ENCODE peak calls at places on chromosomes 4 and X, in five cellular contexts. E, Y, M, V and U are unnamed samples.

GRCh38 chr4:40486534-40486933 is 143.1 kb downstream of the RBM47 start:
- DNase-seq in V (no peak), Y (peak), E (no peak), M (no peak), U (peak)

GRCh38 chrX:64093761-64094160 is 111.7 kb downstream of the AMER1 start:
- DNase-seq in E (no peak), M (no peak), V (no peak), Y (no peak), U (peak)

GRCh38 chrX:32483534-32484136 is 727.7 kb downstream of the DMD start:
- DNase-seq in Y (no peak), M (no peak), E (no peak), V (no peak), U (peak)

GRCh38 chr4:105912633-105913032 is 17.4 kb downstream of the NPNT start:
- DNase-seq in V (no peak), E (no peak), M (no peak), Y (no peak), U (no peak)

GRCh38 chr4:143658336-143658735 is 42.1 kb downstream of the FREM3 start:
- DNase-seq in M (no peak), E (no peak), V (no peak), Y (no peak), U (no peak)

GRCh38 chrX:21661316-21661715 is 3.2 kb upstream of the KLHL34 start:
- DNase-seq in Y (no peak), M (no peak), V (no peak), E (no peak), U (no peak)

GRCh38 chr4:183422962-183423653 is 21.3 kb upstream of the CDKN2AIP start:
- DNase-seq in E (no peak), V (no peak), M (peak), Y (peak), U (peak)

GRCh38 chr4:122900314-122900713 is 22.1 kb downstream of the NUDT6 start:
- DNase-seq in V (no peak), E (no peak), M (no peak), Y (no peak), U (no peak)

GRCh38 chrX:105526431-105526830 is 295.9 kb upstream of the NRK start:
- DNase-seq in E (no peak), M (no peak), V (no peak), Y (no peak), U (no peak)

GRCh38 chr4:140689628-140690027 is 66.6 kb downstream of the TBC1D9 start:
- DNase-seq in M (no peak), E (no peak), V (no peak), Y (no peak), U (no peak)

GRCh38 chr4:39697740-39698423 is at the start of gene UBE2K:
- DNase-seq in E (peak), M (peak), V (peak), Y (peak), U (peak)

GRCh38 chr4:123406862-123407261 is 10.3 kb downstream of the SPRY1 start:
- DNase-seq in M (no peak), Y (no peak), V (no peak), E (no peak), U (no peak)

GRCh38 chr4:173333658-173334084 is 487 bp downstream of the HMGB2 start:
- DNase-seq in M (peak), V (no peak), Y (peak), E (peak), U (peak)

GRCh38 chrX:39969099-39969825 is 128.5 kb downstream of the BCOR start:
- DNase-seq in Y (no peak), V (no peak), M (peak), E (no peak), U (no peak)

GRCh38 chrX:40176256-40176978 is 78.7 kb upstream of the BCOR start:
- DNase-seq in Y (no peak), V (peak), M (peak), E (peak), U (peak)

GRCh38 chrX:7088968-7089615 is 58.4 kb upstream of the STS start:
- DNase-seq in M (peak), V (no peak), Y (no peak), E (no peak), U (no peak)

GRCh38 chr4:104449537-104449936 is 45.2 kb downstream of the CXXC4 start:
- DNase-seq in E (no peak), V (no peak), Y (no peak), M (no peak), U (no peak)

GRCh38 chr4:184248216-184248615 is 30.5 kb upstream of the ENPP6 start:
- DNase-seq in M (no peak), V (no peak), E (no peak), Y (no peak), U (peak)

GRCh38 chr4:53307819-53308773 is 57.8 kb downstream of the SCFD2 start:
- DNase-seq in E (no peak), V (no peak), M (no peak), Y (no peak), U (peak)

GRCh38 chrX:1111543-1112300 is 100.7 kb downstream of the CRLF2 start:
- DNase-seq in E (no peak), V (no peak), M (peak), Y (no peak), U (no peak)

GRCh38 chr4:152389359-152389758 is 146.5 kb downstream of the FBXW7 start:
- DNase-seq in M (no peak), Y (no peak), V (no peak), E (no peak), U (no peak)

GRCh38 chrX:103248553-103248952 is 6.4 kb downstream of the TCEAL8 start:
- DNase-seq in M (no peak), V (no peak), Y (peak), E (peak), U (peak)

GRCh38 chr4:113760852-113761681 is 471 bp downstream of the CAMK2D start:
- DNase-seq in M (peak), E (peak), Y (peak), V (peak), U (peak)

GRCh38 chrX:40108084-40108958 is 10.6 kb upstream of the BCOR start:
- DNase-seq in E (peak), Y (no peak), M (peak), V (peak), U (peak)

GRCh38 chrX:1481636-1482529 is 29.2 kb upstream of the ASMTL start:
- DNase-seq in M (peak), Y (peak), V (no peak), E (peak), U (peak)

GRCh38 chr4:1567808-1568581 is 116.1 kb downstream of the FAM53A start:
- DNase-seq in E (no peak), Y (no peak), V (no peak), M (no peak), U (peak)

GRCh38 chrX:50723006-50723405 is 91.0 kb downstream of the SHROOM4 start:
- DNase-seq in V (no peak), E (no peak), M (no peak), Y (no peak), U (no peak)

GRCh38 chrX:25596881-25597280 is 541.3 kb upstream of the MAGEB18 start:
- DNase-seq in Y (no peak), V (no peak), M (no peak), E (no peak), U (no peak)

GRCh38 chr4:107719211-107719926 is 665 bp downstream of the PAPSS1 start:
- DNase-seq in V (no peak), M (peak), Y (peak), E (no peak), U (peak)

GRCh38 chr4:6694177-6694901 is 661 bp downstream of the S100P start:
- DNase-seq in M (no peak), E (no peak), Y (no peak), V (no peak), U (no peak)
- H3K27ac ChIP-seq in M (no peak), E (peak), Y (no peak), V (no peak), U (no peak)

DNA sequence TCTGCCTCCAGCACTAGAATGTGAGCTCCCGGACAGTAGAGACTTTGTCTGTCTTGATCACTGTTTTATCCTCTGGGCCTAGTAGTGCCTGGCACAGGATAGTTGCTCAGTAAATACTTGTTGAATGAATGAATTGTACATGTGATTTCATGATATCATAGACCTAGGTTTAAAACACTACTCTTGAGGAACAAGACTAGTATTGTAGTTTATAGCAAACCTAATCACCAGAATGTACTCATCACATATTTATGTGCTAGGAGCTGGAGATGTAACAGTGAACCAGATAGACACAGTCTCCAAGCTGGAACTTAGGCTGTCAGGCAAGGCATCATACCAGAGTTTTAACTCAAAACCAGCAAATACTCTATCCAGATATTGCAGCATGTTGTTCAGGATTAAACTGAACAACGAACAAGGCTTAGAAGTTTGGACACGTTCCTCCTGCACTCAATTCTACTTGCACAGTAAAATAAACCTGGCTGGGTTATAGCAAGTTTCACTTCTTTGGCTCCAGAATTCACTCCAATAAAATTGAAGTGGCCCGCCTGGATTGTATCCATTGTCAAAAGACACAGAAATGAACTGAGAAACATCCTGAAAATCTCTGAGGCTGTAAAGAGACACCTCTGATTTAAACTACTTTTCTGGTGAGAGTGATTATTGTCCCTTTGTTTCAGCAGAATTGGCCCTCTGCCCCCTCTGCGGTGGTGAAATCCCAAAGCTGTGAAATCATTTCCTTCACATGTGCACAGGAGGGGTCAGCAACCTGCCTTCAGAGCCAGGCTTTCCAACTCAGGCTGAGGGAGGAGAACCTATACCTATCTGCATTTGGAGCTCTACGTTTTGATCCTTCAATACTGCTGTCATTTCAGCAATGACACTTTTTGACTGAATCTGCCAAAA is 23.2 kb downstream of the GAB3 start:
- DNase-seq in E (no peak), V (no peak), M (no peak), Y (peak), U (peak)
- H3K27ac ChIP-seq in E (no peak), V (no peak), M (no peak), Y (peak), U (peak)

GRCh38 chr4:37988670-37989069 is 28.5 kb downstream of the PTTG2 start:
- DNase-seq in Y (peak), M (no peak), E (no peak), V (no peak), U (no peak)
- H3K27ac ChIP-seq in Y (no peak), M (no peak), E (no peak), V (no peak), U (no peak)

GRCh38 chrX:134684956-134685355 is 26.7 kb upstream of the PLAC1 start:
- DNase-seq in V (no peak), Y (no peak), E (no peak), M (no peak), U (no peak)
- H3K27ac ChIP-seq in V (no peak), Y (no peak), E (peak), M (no peak), U (no peak)

DNA sequence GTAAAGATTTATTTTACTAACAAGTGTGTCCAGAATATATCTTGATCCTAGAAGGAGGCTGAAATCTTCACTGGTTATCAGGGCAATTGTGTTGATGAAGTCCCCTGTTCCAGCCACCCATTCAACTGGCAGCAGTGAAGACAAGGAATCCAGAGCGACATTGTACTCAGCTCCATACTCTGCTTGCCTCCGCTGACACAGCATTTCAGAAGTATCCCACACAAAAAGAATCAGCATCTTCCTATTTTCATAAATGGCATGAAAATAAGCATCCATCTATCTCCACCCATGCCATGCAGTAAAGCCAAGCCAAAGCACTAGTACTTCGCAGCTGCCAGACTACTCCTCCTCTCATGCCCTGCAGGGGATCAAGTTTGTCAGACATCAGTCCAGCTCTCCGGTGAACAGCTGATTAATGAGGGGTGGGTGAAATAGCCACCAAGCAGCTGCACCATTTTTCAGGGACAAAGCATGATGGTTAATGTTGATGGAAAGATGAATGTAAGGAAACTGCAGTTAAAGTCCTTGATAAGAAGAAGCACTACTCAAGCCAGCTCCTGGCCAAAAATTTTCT is 54.0 kb downstream of the COL25A1 start:
- DNase-seq in E (no peak), V (no peak), M (no peak), Y (no peak), U (no peak)
- H3K27ac ChIP-seq in E (no peak), V (no peak), M (no peak), Y (no peak), U (no peak)

DNA sequence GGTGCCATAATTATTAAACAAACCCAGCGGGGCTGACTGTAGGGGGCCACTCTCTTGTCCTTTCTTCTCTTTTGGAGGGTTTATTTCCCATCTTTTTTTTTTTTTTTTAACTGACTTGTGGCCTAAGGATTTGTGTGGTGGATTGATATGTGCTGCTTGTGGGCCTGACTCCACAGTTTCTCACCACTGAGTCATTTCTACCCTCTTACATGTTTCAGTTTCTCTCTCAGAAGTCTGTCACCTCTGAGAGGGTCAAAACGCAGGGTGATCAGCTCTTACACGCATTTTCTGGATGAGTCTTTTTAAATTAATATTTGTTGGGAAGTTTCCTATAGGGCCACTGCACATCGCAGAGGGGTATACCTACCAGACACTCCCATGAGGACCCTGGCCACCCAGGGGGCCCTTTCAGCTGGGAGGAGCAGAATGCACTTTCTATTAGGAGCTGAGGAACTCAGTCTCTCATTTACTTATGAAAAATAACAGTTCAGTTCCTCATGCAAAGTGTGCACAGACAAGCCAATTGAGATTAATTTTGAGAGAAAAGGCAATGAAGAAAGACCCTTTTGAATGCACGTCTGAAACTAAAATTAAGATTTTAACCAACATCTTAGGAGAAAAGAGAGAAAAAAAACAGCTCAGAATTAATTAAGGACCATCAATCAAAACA is 407.9 kb downstream of the TECRL start:
- DNase-seq in E (no peak), V (no peak), Y (no peak), M (no peak), U (no peak)
- H3K27ac ChIP-seq in E (no peak), V (no peak), Y (no peak), M (no peak), U (no peak)

DNA sequence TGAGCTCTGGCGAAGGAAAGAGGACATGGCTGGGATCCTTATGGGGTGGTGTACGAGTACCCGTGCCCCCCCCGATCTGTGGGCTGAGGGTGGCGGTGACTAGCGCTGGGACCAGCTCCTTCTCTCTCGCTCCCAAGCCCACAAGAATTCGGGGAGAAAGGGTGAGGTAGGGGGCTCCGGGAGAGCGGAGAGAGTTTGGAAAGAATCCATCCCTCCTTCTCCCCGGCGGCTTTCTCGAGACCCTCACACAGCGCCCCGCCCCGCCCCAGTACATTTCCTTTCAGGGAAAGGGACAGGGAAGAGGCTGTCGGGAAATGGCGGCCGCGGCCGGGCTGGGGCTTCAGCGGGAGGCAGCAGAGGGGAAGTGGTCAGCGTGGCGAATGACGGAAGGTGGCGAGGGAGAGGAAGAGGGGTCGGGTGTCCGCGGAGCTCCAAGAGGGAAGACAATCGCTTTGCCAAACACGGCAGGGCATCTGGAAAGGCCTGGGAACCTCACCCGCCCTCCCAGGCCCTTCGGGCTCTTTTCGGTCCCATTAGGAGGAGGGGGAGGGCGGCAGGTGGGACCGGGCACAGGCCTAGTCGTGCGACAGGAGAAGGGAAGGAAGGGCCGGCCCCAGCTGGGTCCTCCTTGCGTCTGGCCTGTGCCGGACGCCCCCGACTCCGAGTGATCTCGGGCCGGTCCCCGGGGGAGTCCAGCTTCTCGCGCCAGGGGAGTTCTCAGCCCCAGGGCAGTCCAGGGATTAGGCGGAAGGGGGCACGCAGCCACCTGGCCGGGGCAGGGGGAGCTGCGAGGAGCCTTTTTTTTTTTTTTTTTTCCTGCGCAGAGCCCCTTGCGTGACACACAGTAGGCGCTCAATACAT is 10.2 kb downstream of the HNRNPH2 start:
- DNase-seq in E (no peak), V (peak), Y (peak), M (peak), U (peak)
- H3K27ac ChIP-seq in E (peak), V (peak), Y (peak), M (no peak), U (peak)

GRCh38 chrX:10395179-10395578 is 225.2 kb downstream of the MID1 start:
- DNase-seq in Y (no peak), V (no peak), E (no peak), M (no peak), U (peak)
- H3K27ac ChIP-seq in Y (no peak), V (no peak), E (no peak), M (no peak), U (no peak)